ENCODE peak calls at places on chromosomes 1 and 21, in six cellular contexts. F is right cardiac atrium; C is MCF 10A; V is T-cell; S is CD4-positive, alpha-beta memory T cell; R is lung. P is an unnamed sample.

GRCh38 chr1:61056674-61057439 is 25.5 kb upstream of the NFIA start:
- DNase-seq in R (peak), F (peak), S (peak), C (peak), V (no peak), P (peak)

GRCh38 chr1:59947047-59947938 is 20.7 kb upstream of the CYP2J2 start:
- DNase-seq in S (peak), R (peak), C (peak), F (peak), V (no peak), P (peak)

GRCh38 chr1:237181731-237182317 is 139.8 kb downstream of the RYR2 start:
- DNase-seq in S (no peak), F (peak), R (no peak), V (no peak), C (peak), P (no peak)

GRCh38 chr1:221159608-221160007 is 280.4 kb downstream of the HLX start:
- DNase-seq in F (no peak), V (no peak), C (no peak), R (no peak), S (no peak), P (no peak)

GRCh38 chr1:173798078-173798477 is 26.4 kb upstream of the DARS2 start:
- DNase-seq in C (peak), S (no peak), F (no peak), V (no peak), R (no peak), P (no peak)

GRCh38 chr1:231724041-231724440 is 97.5 kb downstream of the DISC1 start:
- DNase-seq in V (no peak), S (no peak), C (no peak), R (no peak), F (no peak), P (no peak)

GRCh38 chr21:38351176-38351959 is 94.6 kb downstream of the KCNJ15 start:
- DNase-seq in C (no peak), V (no peak), S (no peak), F (peak), R (no peak), P (no peak)

GRCh38 chr1:108881369-108881768 is 4.6 kb downstream of the GPSM2 start:
- DNase-seq in F (no peak), S (no peak), C (peak), V (no peak), R (no peak), P (no peak)

GRCh38 chr1:6091823-6092109 is 46.1 kb downstream of the KCNAB2 start:
- DNase-seq in C (no peak), R (no peak), V (no peak), F (no peak), S (no peak), P (no peak)

GRCh38 chr1:150572918-150573647 is 6.3 kb downstream of the MCL1 start:
- DNase-seq in S (peak), V (no peak), F (no peak), C (peak), R (no peak), P (no peak)

GRCh38 chr1:205271277-205271676 is 43.5 kb downstream of the TMCC2 start:
- DNase-seq in R (no peak), S (no peak), V (no peak), F (peak), C (no peak), P (no peak)

GRCh38 chr1:88890790-88891317 is 513 bp downstream of the GTF2B start:
- DNase-seq in C (peak), R (no peak), F (no peak), S (peak), V (no peak), P (no peak)

GRCh38 chr1:118461154-118461553 is 276.1 kb upstream of the SPAG17 start:
- DNase-seq in S (no peak), F (no peak), R (no peak), C (peak), V (no peak), P (no peak)

GRCh38 chr21:39961251-39961650 is 94.0 kb downstream of the PCP4 start:
- DNase-seq in C (no peak), S (no peak), F (no peak), V (no peak), R (no peak), P (no peak)